ENCODE peak calls at places on chromosomes 7 and 10, in ten cellular contexts. U, S, W, T, D, P, L, M, K and X are unnamed samples.

GRCh38 chr10:129705676-129706075 is 238.6 kb downstream of the MGMT start:
- DNase-seq in U (no peak), S (no peak), W (no peak), T (no peak), D (no peak), P (no peak), L (no peak), M (no peak), K (no peak), X (no peak)

GRCh38 chr10:32055478-32056135 is 618 bp downstream of the KIF5B start:
- DNase-seq in U (peak; percentile 88), S (peak; percentile 25), W (peak; percentile 59), T (peak; percentile 62), D (peak; percentile 68), P (peak; percentile 88), L (peak; percentile 82), M (peak; percentile 41), K (peak; percentile 50), X (peak; percentile 95)

GRCh38 chr7:148738737-148739535 is 40.2 kb downstream of the CUL1 start:
- DNase-seq in U (no peak), S (peak; percentile 57), W (no peak), T (no peak), D (no peak), P (no peak), L (no peak), M (no peak), K (no peak), X (no peak)

GRCh38 chr7:92831716-92832622 is 4.4 kb downstream of the CDK6 start:
- DNase-seq in U (no peak), S (peak; percentile 79), W (no peak), T (no peak), D (no peak), P (no peak), L (peak; percentile 22), M (no peak), K (no peak), X (no peak)

GRCh38 chr10:87715727-87716670 is 56.3 kb downstream of the PAPSS2 start:
- DNase-seq in U (no peak), S (no peak), W (no peak), T (no peak), D (no peak), P (no peak), L (no peak), M (no peak), K (no peak), X (no peak)

GRCh38 chr7:40057292-40057691 is 77.1 kb downstream of the MPLKIP start:
- DNase-seq in U (peak; percentile 55), S (peak; percentile 29), W (no peak), T (no peak), D (no peak), P (no peak), L (no peak), M (no peak), K (no peak), X (no peak)

GRCh38 chr7:13359656-13360055 is 629.8 kb downstream of the ETV1 start:
- DNase-seq in U (no peak), S (no peak), W (no peak), T (no peak), D (peak; percentile 15), P (no peak), L (no peak), M (no peak), K (no peak), X (no peak)

GRCh38 chr7:139829654-139830130 is 628 bp downstream of the TBXAS1 start:
- DNase-seq in U (no peak), S (no peak), W (no peak), T (no peak), D (no peak), P (no peak), L (no peak), M (no peak), K (no peak), X (no peak)

GRCh38 chr7:26179826-26180497 is 20.6 kb downstream of the HNRNPA2B1 start:
- DNase-seq in U (no peak), S (no peak), W (no peak), T (no peak), D (no peak), P (no peak), L (no peak), M (no peak), K (no peak), X (no peak)

GRCh38 chr7:40483630-40484029 is 348.8 kb downstream of the SUGCT start:
- DNase-seq in U (no peak), S (no peak), W (no peak), T (no peak), D (no peak), P (no peak), L (no peak), M (no peak), K (no peak), X (no peak)

GRCh38 chr10:105691811-105692210 is 1050.7 kb downstream of the SORCS3 start:
- DNase-seq in U (peak; percentile 75), S (peak; percentile 55), W (no peak), T (no peak), D (peak; percentile 11), P (peak; percentile 5), L (peak; percentile 15), M (no peak), K (no peak), X (no peak)

GRCh38 chr7:149682038-149682437 is 91.3 kb downstream of the ZNF467 start:
- DNase-seq in U (no peak), S (no peak), W (no peak), T (no peak), D (no peak), P (no peak), L (no peak), M (no peak), K (no peak), X (no peak)

GRCh38 chr7:23332881-23333612 is 33.9 kb downstream of the MALSU1 start:
- DNase-seq in U (no peak), S (peak; percentile 20), W (no peak), T (no peak), D (no peak), P (no peak), L (peak; percentile 43), M (no peak), K (no peak), X (no peak)

GRCh38 chr10:48451969-48452878 is 145.7 kb downstream of the MAPK8 start:
- DNase-seq in U (no peak), S (no peak), W (no peak), T (no peak), D (no peak), P (no peak), L (no peak), M (no peak), K (no peak), X (no peak)

GRCh38 chr10:21141946-21142345 is 244.8 kb upstream of the NEBL start:
- DNase-seq in U (no peak), S (no peak), W (no peak), T (no peak), D (no peak), P (peak; percentile 9), L (no peak), M (no peak), K (no peak), X (no peak)

GRCh38 chr7:75613351-75613750 is 121.2 kb downstream of the SPDYE5 start:
- DNase-seq in U (no peak), S (no peak), W (no peak), T (no peak), D (no peak), P (no peak), L (no peak), M (no peak), K (no peak), X (no peak)

GRCh38 chr7:31815796-31816195 is 128.8 kb downstream of the PPP1R17 start:
- DNase-seq in U (no peak), S (no peak), W (no peak), T (no peak), D (no peak), P (no peak), L (no peak), M (no peak), K (no peak), X (no peak)

GRCh38 chr7:44059219-44060090 is 5.9 kb downstream of the PGAM2 start:
- DNase-seq in U (no peak), S (no peak), W (no peak), T (peak; percentile 67), D (no peak), P (no peak), L (no peak), M (no peak), K (no peak), X (no peak)

GRCh38 chr10:78207216-78207615 is 173.6 kb downstream of the RPS24 start:
- DNase-seq in U (no peak), S (no peak), W (no peak), T (no peak), D (no peak), P (no peak), L (no peak), M (no peak), K (no peak), X (no peak)

GRCh38 chr10:119619215-119619614 is 22.5 kb upstream of the TIAL1 start:
- DNase-seq in U (no peak), S (no peak), W (no peak), T (no peak), D (no peak), P (no peak), L (no peak), M (no peak), K (no peak), X (no peak)

GRCh38 chr7:106611911-106612310 is 49.0 kb downstream of the CCDC71L start:
- DNase-seq in U (no peak), S (no peak), W (no peak), T (no peak), D (no peak), P (no peak), L (no peak), M (no peak), K (no peak), X (no peak)

GRCh38 chr7:36795451-36796021 is 71.2 kb upstream of the AOAH start:
- DNase-seq in U (no peak), S (peak; percentile 53), W (no peak), T (no peak), D (no peak), P (no peak), L (no peak), M (no peak), K (no peak), X (no peak)

GRCh38 chr7:676246-676971 is 50.1 kb upstream of the DNAAF5 start:
- DNase-seq in U (no peak), S (no peak), W (no peak), T (no peak), D (no peak), P (no peak), L (no peak), M (no peak), K (no peak), X (no peak)

GRCh38 chr7:108073305-108074070 is 56.7 kb downstream of the LAMB4 start:
- DNase-seq in U (no peak), S (no peak), W (no peak), T (no peak), D (no peak), P (no peak), L (no peak), M (no peak), K (no peak), X (no peak)

GRCh38 chr10:129793479-129793878 is 170.6 kb downstream of the EBF3 start:
- DNase-seq in U (no peak), S (no peak), W (no peak), T (no peak), D (no peak), P (no peak), L (no peak), M (no peak), K (no peak), X (no peak)

GRCh38 chr7:73941836-73942551 is 81.0 kb downstream of the TMEM270 start:
- DNase-seq in U (no peak), S (peak; percentile 91), W (no peak), T (no peak), D (no peak), P (no peak), L (no peak), M (no peak), K (no peak), X (no peak)

GRCh38 chr10:30437039-30437781 is 3.2 kb downstream of the MAP3K8 start:
- DNase-seq in U (no peak), S (peak; percentile 72), W (peak; percentile 35), T (peak; percentile 60), D (no peak), P (no peak), L (no peak), M (no peak), K (no peak), X (no peak)

GRCh38 chr7:832292-832967 is at the start of gene SUN1:
- DNase-seq in U (peak; percentile 49), S (peak; percentile 86), W (peak; percentile 60), T (peak; percentile 81), D (no peak), P (no peak), L (no peak), M (peak; percentile 15), K (peak; percentile 51), X (no peak)